ENCODE peak calls at places on chromosome 1, in eight cellular contexts. Y is HCT116, M is endothelial cell of umbilical vein, P is GM12878, H is H1, N is GM23338, W is K562, B is HepG2. T is an unnamed sample. For H3K36me3, the result is how much of the 10 kb centered on the place peaks cover.

GRCh38 chr1:101004666-101005065 is 20.9 kb downstream of the DPH5 start:
- DNase-seq in Y (no peak), M (no peak), P (no peak), H (no peak), N (no peak), W (no peak), B (peak), T (no peak)

GRCh38 chr1:3075666-3076387 is 6.8 kb downstream of the PRDM16 start:
- DNase-seq in Y (no peak), M (no peak), P (no peak), H (no peak), N (no peak), W (no peak), B (no peak), T (no peak)

GRCh38 chr1:214192825-214193643 is 87.9 kb upstream of the SMYD2 start:
- DNase-seq in Y (no peak), M (no peak), P (no peak), H (no peak), N (no peak), W (no peak), B (no peak), T (no peak)

GRCh38 chr1:234955107-234955731 is 173.4 kb downstream of the TOMM20 start:
- DNase-seq in Y (no peak), M (peak), P (no peak), H (no peak), N (no peak), W (peak), B (no peak), T (no peak)

GRCh38 chr1:172180886-172181285 is 239.6 kb upstream of the C1orf105 start:
- DNase-seq in Y (no peak), M (peak), P (peak), H (no peak), N (peak), W (no peak), B (no peak), T (no peak)

GRCh38 chr1:190001187-190001586 is 476.5 kb downstream of the BRINP3 start:
- DNase-seq in Y (no peak), M (no peak), P (no peak), H (no peak), N (no peak), W (no peak), B (no peak), T (no peak)

GRCh38 chr1:231029841-231030240 is 10.2 kb downstream of the FAM89A start:
- DNase-seq in Y (no peak), M (no peak), P (no peak), H (no peak), N (no peak), W (no peak), B (no peak), T (no peak)

GRCh38 chr1:76746195-76746594 is 121.1 kb upstream of the ST6GALNAC5 start:
- DNase-seq in Y (no peak), M (no peak), P (no peak), H (no peak), N (no peak), W (no peak), B (no peak), T (no peak)

GRCh38 chr1:51072040-51072439 is 30.0 kb upstream of the C1orf185 start:
- DNase-seq in Y (no peak), M (no peak), P (no peak), H (no peak), N (peak), W (peak), B (peak), T (no peak)

GRCh38 chr1:243409284-243409683 is 153.4 kb downstream of the SDCCAG8 start:
- DNase-seq in Y (no peak), M (peak), P (no peak), H (no peak), N (peak), W (peak), B (peak), T (no peak)

GRCh38 chr1:52238474-52238873 is 96.6 kb downstream of the ZFYVE9 start:
- DNase-seq in Y (no peak), M (peak), P (no peak), H (no peak), N (no peak), W (no peak), B (no peak), T (no peak)

DNA sequence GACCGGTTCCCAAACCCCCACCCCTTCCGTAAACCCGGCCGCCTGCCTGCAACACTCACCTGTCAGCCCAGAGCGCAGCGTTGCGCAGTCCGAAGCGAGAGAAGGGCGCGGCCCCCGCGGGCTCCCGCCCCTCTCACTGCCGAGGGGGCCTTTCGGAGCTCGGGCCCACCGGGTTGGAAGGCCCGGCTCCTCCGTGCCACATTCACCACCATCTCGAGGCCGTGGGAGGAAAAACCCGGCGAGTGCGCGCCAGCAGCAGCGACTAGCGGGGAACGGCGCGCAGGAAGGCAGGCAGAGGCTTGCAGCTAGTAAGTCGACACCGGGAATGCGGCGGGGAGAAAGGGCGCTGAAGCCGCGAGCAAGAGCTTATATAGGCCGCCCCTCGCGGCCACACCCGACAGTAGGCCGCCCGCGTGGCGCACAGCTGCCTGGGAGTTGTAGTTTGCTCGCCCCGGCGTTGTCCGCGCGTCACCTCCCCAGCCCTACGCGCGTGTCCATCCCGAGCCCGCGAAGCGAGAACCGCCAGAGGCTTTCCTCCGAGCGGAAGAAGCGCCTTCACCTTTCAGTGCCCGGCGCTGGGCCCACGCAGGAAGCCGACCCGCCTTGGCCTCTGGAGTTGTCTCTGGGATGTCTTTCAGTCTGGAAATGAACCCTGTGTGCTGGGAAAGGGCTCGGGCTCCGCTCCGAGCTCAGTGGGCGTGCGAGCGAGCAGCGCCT is 10.4 kb upstream of the RAB42 start:
- DNase-seq in Y (peak), M (peak), P (peak), H (peak), N (peak), W (peak), B (peak), T (peak)
- TF ChIP-seq EZH2 in Y (no peak), M (no peak), P (no peak), H (no peak), N (no peak), W (no peak), B (no peak), T (no peak)

GRCh38 chr1:53681647-53682368 is 57.2 kb downstream of the GLIS1 start:
- DNase-seq in Y (peak), M (peak), P (no peak), H (peak), N (peak), W (peak), B (peak), T (no peak)
- TF ChIP-seq POLR2AphosphoS5 in Y (no peak), M (no peak), P (no peak), H (no peak), N (no peak), W (no peak), B (no peak), T (no peak)

GRCh38 chr1:197106869-197107268 is 39.6 kb downstream of the ASPM start:
- DNase-seq in Y (no peak), M (no peak), P (no peak), H (no peak), N (no peak), W (no peak), B (no peak), T (no peak)
- H3K36me3 ChIP-seq in Y (under half), M (under half), P (under half), H (half or more), N (under half), W (half or more), B (under half), T (half or more)

DNA sequence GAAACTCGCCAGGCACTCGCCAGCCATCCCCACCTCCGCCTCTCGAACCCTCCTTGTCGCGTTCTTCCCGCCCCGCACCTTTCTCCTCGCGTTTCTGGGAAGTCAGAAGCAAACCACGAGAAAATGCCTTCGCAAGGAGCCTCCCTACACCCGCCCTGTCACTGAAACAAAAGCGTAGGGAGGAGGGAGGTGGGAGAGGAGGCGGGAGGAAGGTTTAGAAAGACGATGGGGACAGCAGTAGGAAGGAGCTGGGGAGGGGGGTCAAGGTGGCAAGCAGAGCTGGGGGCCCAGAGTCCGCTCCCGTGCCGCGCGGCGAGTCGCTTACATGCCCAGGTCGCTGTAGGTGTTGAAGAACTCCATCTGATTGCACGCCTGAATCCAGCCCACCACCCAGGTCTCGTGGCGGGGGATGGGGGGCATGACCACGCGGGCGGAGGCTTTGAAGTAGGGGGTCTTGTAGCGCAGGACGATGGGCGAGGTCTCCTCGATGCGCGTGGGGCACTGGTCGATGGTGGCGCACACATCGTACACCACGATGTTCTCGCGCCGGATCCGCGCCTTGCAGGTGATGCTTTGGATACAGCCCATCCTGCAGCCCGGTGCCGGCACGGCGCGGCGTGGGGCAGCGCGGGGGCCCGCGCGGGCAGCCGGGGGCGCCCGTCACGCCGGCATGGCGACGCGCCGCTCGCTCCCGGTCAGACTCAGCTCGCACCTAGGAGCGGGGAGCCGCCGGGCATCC is 971 bp downstream of the FAM78B start:
- DNase-seq in Y (no peak), M (peak), P (no peak), H (peak), N (peak), W (no peak), B (no peak), T (no peak)
- TF ChIP-seq EZH2 in Y (no peak), M (peak), P (no peak), H (peak), N (peak), W (no peak), B (no peak), T (no peak)

DNA sequence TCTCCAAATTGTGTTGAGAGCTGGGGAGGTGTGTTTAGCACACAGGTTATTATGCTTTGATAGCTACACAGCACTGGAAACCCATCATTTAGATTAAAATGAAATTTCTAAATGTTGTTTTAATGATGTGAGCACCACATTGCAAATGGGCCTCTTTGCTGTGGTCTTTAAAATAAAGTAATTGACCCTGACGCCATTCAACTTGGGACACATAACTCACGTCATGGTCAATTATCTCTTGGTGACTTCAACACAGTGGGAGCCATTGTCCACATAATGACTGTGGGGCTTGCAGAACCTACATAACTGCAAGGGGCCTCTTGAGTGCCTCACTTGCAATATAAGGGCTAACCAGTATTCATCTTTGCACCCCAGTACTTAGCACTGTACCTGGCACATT is 280.4 kb downstream of the HLX start:
- DNase-seq in Y (no peak), M (no peak), P (no peak), H (no peak), N (no peak), W (no peak), B (no peak), T (no peak)
- TF ChIP-seq POLR2AphosphoS5 in Y (no peak), M (no peak), P (no peak), H (no peak), N (no peak), W (no peak), B (no peak), T (no peak)

DNA sequence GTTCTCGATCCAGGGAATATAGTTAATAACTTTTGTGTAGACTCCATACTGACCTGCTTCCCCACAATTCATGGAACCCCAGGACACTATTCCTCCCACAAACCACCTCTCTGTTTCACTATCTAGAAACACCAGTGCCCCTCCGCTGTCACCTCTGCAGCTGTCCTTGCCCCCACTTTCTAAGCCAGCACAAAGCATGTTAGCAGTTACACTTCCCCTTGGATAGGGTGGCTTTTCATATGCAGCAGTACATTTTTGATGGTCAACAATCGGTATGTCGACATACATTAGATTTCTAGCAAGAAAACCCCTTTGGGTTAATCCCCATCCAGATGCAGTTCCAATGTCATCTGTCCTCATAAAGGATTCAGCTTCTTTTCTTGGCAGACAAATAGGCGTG is 14.4 kb downstream of the TARDBP start:
- DNase-seq in Y (no peak), M (no peak), P (no peak), H (no peak), N (no peak), W (no peak), B (no peak), T (no peak)
- H3K36me3 ChIP-seq in Y (under half), M (under half), P (under half), H (half or more), N (under half), W (half or more), B (under half), T (half or more)

GRCh38 chr1:75135829-75136142 is 1.6 kb downstream of the LHX8 start:
- DNase-seq in Y (no peak), M (no peak), P (no peak), H (no peak), N (peak), W (no peak), B (no peak), T (peak)

GRCh38 chr1:75136921-75137641 is 2.9 kb downstream of the LHX8 start:
- DNase-seq in Y (no peak), M (no peak), P (no peak), H (peak), N (peak), W (no peak), B (no peak), T (no peak)

GRCh38 chr1:75134939-75135828 is 996 bp downstream of the LHX8 start:
- DNase-seq in Y (no peak), M (peak), P (no peak), H (peak), N (peak), W (no peak), B (no peak), T (no peak)

GRCh38 chr1:75134656-75134938 is 409 bp downstream of the LHX8 start:
- DNase-seq in Y (no peak), M (peak), P (no peak), H (no peak), N (peak), W (no peak), B (no peak), T (no peak)

GRCh38 chr1:75136158-75136815 is 2.1 kb downstream of the LHX8 start:
- DNase-seq in Y (no peak), M (no peak), P (no peak), H (peak), N (peak), W (no peak), B (no peak), T (no peak)
- TF ChIP-seq EZH2 in Y (no peak), M (peak), P (no peak), H (peak), N (peak), W (no peak), B (no peak), T (no peak)

GRCh38 chr1:237041461-237041794 is 556 bp upstream of the RYR2 start:
- DNase-seq in Y (no peak), M (no peak), P (no peak), H (no peak), N (no peak), W (no peak), B (no peak), T (no peak)

GRCh38 chr1:237042467-237042891 is 495 bp downstream of the RYR2 start:
- DNase-seq in Y (no peak), M (no peak), P (no peak), H (peak), N (peak), W (no peak), B (no peak), T (no peak)

GRCh38 chr1:237042892-237043576 is 1.1 kb downstream of the RYR2 start:
- DNase-seq in Y (no peak), M (no peak), P (no peak), H (peak), N (peak), W (no peak), B (no peak), T (no peak)

GRCh38 chr1:237040823-237041222 is 1.2 kb upstream of the RYR2 start:
- DNase-seq in Y (no peak), M (no peak), P (no peak), H (no peak), N (no peak), W (no peak), B (no peak), T (no peak)

GRCh38 chr1:237041795-237042466 is at the start of gene RYR2:
- DNase-seq in Y (no peak), M (no peak), P (no peak), H (peak), N (peak), W (no peak), B (no peak), T (no peak)
- TF ChIP-seq POLR2AphosphoS5 in Y (no peak), M (no peak), P (no peak), H (peak), N (peak), W (no peak), B (no peak), T (no peak)

GRCh38 chr1:204464174-204464573 is 30.4 kb downstream of the PIK3C2B start:
- DNase-seq in Y (no peak), M (no peak), P (no peak), H (no peak), N (no peak), W (no peak), B (no peak), T (no peak)
- H3K36me3 ChIP-seq in Y (under half), M (under half), P (under half), H (under half), N (under half), W (under half), B (under half), T (under half)

GRCh38 chr1:54800899-54801759 is at the start of gene TTC22:
- DNase-seq in Y (peak), M (no peak), P (peak), H (peak), N (peak), W (peak), B (no peak), T (no peak)
- TF ChIP-seq EZH2 in Y (no peak), M (peak), P (no peak), H (no peak), N (no peak), W (no peak), B (no peak), T (no peak)